ENCODE peak calls at places on chromosomes 13 and 19, in five cellular contexts. One of them, this sample, is unnamed.

GRCh38 chr13:31261241-31261640 is 61.5 kb downstream of the B3GLCT start:
- DNase-seq in bronchial epithelial cell: peak
- DNase-seq in right lobe of liver: no peak
- DNase-seq in CD4-positive, alpha-beta T cell: no peak
- DNase-seq in ovary: no peak
- DNase-seq in this sample: no peak

GRCh38 chr13:98997738-98998641 is 20.1 kb upstream of the DOCK9 start:
- DNase-seq in bronchial epithelial cell: peak
- DNase-seq in right lobe of liver: no peak
- DNase-seq in CD4-positive, alpha-beta T cell: no peak
- DNase-seq in ovary: no peak
- DNase-seq in this sample: no peak

GRCh38 chr19:42480335-42481095 is 37.8 kb upstream of the CXCL17 start:
- DNase-seq in bronchial epithelial cell: peak
- DNase-seq in right lobe of liver: peak
- DNase-seq in CD4-positive, alpha-beta T cell: peak
- DNase-seq in ovary: no peak
- DNase-seq in this sample: no peak

GRCh38 chr13:25806304-25806974 is 245.4 kb downstream of the SHISA2 start:
- DNase-seq in bronchial epithelial cell: peak
- DNase-seq in right lobe of liver: no peak
- DNase-seq in CD4-positive, alpha-beta T cell: no peak
- DNase-seq in ovary: no peak
- DNase-seq in this sample: no peak

GRCh38 chr19:49850487-49851342 is at the start of gene PTOV1:
- DNase-seq in bronchial epithelial cell: peak
- DNase-seq in right lobe of liver: peak
- DNase-seq in CD4-positive, alpha-beta T cell: peak
- DNase-seq in ovary: peak
- DNase-seq in this sample: peak

GRCh38 chr19:18282788-18283141 is 1.3 kb upstream of the JUND start:
- DNase-seq in bronchial epithelial cell: no peak
- DNase-seq in right lobe of liver: no peak
- DNase-seq in CD4-positive, alpha-beta T cell: no peak
- DNase-seq in ovary: peak
- DNase-seq in this sample: no peak

GRCh38 chr13:89458456-89458855 is 1787.3 kb downstream of the SLITRK5 start:
- DNase-seq in bronchial epithelial cell: peak
- DNase-seq in right lobe of liver: no peak
- DNase-seq in CD4-positive, alpha-beta T cell: no peak
- DNase-seq in ovary: no peak
- DNase-seq in this sample: no peak

GRCh38 chr19:51119089-51119488 is 5.6 kb upstream of the SIGLEC9 start:
- DNase-seq in bronchial epithelial cell: peak
- DNase-seq in right lobe of liver: no peak
- DNase-seq in CD4-positive, alpha-beta T cell: no peak
- DNase-seq in ovary: no peak
- DNase-seq in this sample: no peak

GRCh38 chr19:36796714-36796999 is 24.1 kb upstream of the ZNF850 start:
- DNase-seq in bronchial epithelial cell: no peak
- DNase-seq in right lobe of liver: no peak
- DNase-seq in CD4-positive, alpha-beta T cell: no peak
- DNase-seq in ovary: no peak
- DNase-seq in this sample: no peak

GRCh38 chr13:100597253-100597652 is 8.7 kb upstream of the GGACT start:
- DNase-seq in bronchial epithelial cell: no peak
- DNase-seq in right lobe of liver: no peak
- DNase-seq in CD4-positive, alpha-beta T cell: no peak
- DNase-seq in ovary: no peak
- DNase-seq in this sample: no peak

GRCh38 chr13:40613192-40613818 is 53.1 kb downstream of the FOXO1 start:
- DNase-seq in bronchial epithelial cell: no peak
- DNase-seq in right lobe of liver: no peak
- DNase-seq in CD4-positive, alpha-beta T cell: peak
- DNase-seq in ovary: no peak
- DNase-seq in this sample: peak

GRCh38 chr19:34131100-34131499 is 41.2 kb upstream of the LSM14A start:
- DNase-seq in bronchial epithelial cell: no peak
- DNase-seq in right lobe of liver: no peak
- DNase-seq in CD4-positive, alpha-beta T cell: no peak
- DNase-seq in ovary: no peak
- DNase-seq in this sample: no peak

GRCh38 chr19:14141041-14141440 is 4.7 kb upstream of the ASF1B start:
- DNase-seq in bronchial epithelial cell: no peak
- DNase-seq in right lobe of liver: no peak
- DNase-seq in CD4-positive, alpha-beta T cell: no peak
- DNase-seq in ovary: no peak
- DNase-seq in this sample: no peak

GRCh38 chr19:51480590-51480989 is 2.3 kb downstream of the CEACAM18 start:
- DNase-seq in bronchial epithelial cell: no peak
- DNase-seq in right lobe of liver: no peak
- DNase-seq in CD4-positive, alpha-beta T cell: no peak
- DNase-seq in ovary: no peak
- DNase-seq in this sample: no peak

GRCh38 chr13:110916671-110917142 is 1.8 kb upstream of the ANKRD10 start:
- DNase-seq in bronchial epithelial cell: no peak
- DNase-seq in right lobe of liver: no peak
- DNase-seq in CD4-positive, alpha-beta T cell: no peak
- DNase-seq in ovary: no peak
- DNase-seq in this sample: no peak

GRCh38 chr19:14053500-14053899 is 8.4 kb downstream of the PALM3 start:
- DNase-seq in bronchial epithelial cell: no peak
- DNase-seq in right lobe of liver: no peak
- DNase-seq in CD4-positive, alpha-beta T cell: no peak
- DNase-seq in ovary: no peak
- DNase-seq in this sample: no peak

GRCh38 chr19:839146-839872 is 1.5 kb upstream of the PRTN3 start:
- DNase-seq in bronchial epithelial cell: no peak
- DNase-seq in right lobe of liver: no peak
- DNase-seq in CD4-positive, alpha-beta T cell: no peak
- DNase-seq in ovary: no peak
- DNase-seq in this sample: no peak

GRCh38 chr13:109919715-109920375 is 133.5 kb upstream of the IRS2 start:
- DNase-seq in bronchial epithelial cell: no peak
- DNase-seq in right lobe of liver: no peak
- DNase-seq in CD4-positive, alpha-beta T cell: no peak
- DNase-seq in ovary: no peak
- DNase-seq in this sample: no peak

GRCh38 chr19:38699027-38699346 is 45.3 kb downstream of the CAPN12 start:
- DNase-seq in bronchial epithelial cell: peak
- DNase-seq in right lobe of liver: no peak
- DNase-seq in CD4-positive, alpha-beta T cell: no peak
- DNase-seq in ovary: no peak
- DNase-seq in this sample: no peak

GRCh38 chr13:22173605-22174004 is 502.7 kb downstream of the FGF9 start:
- DNase-seq in bronchial epithelial cell: peak
- DNase-seq in right lobe of liver: no peak
- DNase-seq in CD4-positive, alpha-beta T cell: no peak
- DNase-seq in ovary: no peak
- DNase-seq in this sample: no peak

GRCh38 chr19:48249502-48250014 is 6.2 kb downstream of the CARD8 start:
- DNase-seq in bronchial epithelial cell: no peak
- DNase-seq in right lobe of liver: peak
- DNase-seq in CD4-positive, alpha-beta T cell: peak
- DNase-seq in ovary: no peak
- DNase-seq in this sample: peak

GRCh38 chr13:26816876-26817275 is 56.3 kb upstream of the GPR12 start:
- DNase-seq in bronchial epithelial cell: no peak
- DNase-seq in right lobe of liver: no peak
- DNase-seq in CD4-positive, alpha-beta T cell: no peak
- DNase-seq in ovary: no peak
- DNase-seq in this sample: no peak

GRCh38 chr19:39842693-39843435 is 3.3 kb downstream of the FBL start:
- DNase-seq in bronchial epithelial cell: no peak
- DNase-seq in right lobe of liver: no peak
- DNase-seq in CD4-positive, alpha-beta T cell: no peak
- DNase-seq in ovary: no peak
- DNase-seq in this sample: no peak
- TF ChIP-seq CTCF in bronchial epithelial cell: no peak
- TF ChIP-seq CTCF in right lobe of liver: no peak
- TF ChIP-seq CTCF in CD4-positive, alpha-beta T cell: no peak
- TF ChIP-seq CTCF in ovary: no peak
- TF ChIP-seq CTCF in this sample: no peak

GRCh38 chr19:15251749-15252397 is 19.6 kb upstream of the EPHX3 start:
- DNase-seq in bronchial epithelial cell: peak
- DNase-seq in right lobe of liver: no peak
- DNase-seq in CD4-positive, alpha-beta T cell: no peak
- DNase-seq in ovary: peak
- DNase-seq in this sample: no peak
- TF ChIP-seq CTCF in bronchial epithelial cell: peak
- TF ChIP-seq CTCF in right lobe of liver: peak
- TF ChIP-seq CTCF in CD4-positive, alpha-beta T cell: no peak
- TF ChIP-seq CTCF in ovary: peak
- TF ChIP-seq CTCF in this sample: no peak

DNA sequence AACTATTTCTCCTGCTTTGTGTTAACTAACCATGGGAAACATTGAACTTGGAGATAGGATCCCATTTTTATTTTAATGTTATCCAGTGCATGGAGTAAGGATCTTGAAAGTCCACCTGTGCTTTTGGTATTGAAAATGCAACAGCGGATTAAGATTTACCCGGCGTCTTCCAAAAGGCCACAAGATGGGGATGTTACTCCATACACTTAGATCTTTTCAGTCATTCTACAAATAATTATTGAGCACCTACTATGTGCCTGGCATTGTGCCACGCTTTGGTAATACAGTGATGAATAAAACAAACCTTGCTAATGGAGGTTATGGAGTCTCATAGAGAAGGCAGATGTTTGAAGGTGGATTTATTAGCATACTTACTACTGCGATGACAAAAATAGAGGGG is 56.9 kb downstream of the RFC3 start:
- DNase-seq in bronchial epithelial cell: no peak
- DNase-seq in right lobe of liver: no peak
- DNase-seq in CD4-positive, alpha-beta T cell: no peak
- DNase-seq in ovary: no peak
- DNase-seq in this sample: no peak
- TF ChIP-seq CTCF in bronchial epithelial cell: no peak
- TF ChIP-seq CTCF in right lobe of liver: no peak
- TF ChIP-seq CTCF in CD4-positive, alpha-beta T cell: no peak
- TF ChIP-seq CTCF in ovary: no peak
- TF ChIP-seq CTCF in this sample: peak

DNA sequence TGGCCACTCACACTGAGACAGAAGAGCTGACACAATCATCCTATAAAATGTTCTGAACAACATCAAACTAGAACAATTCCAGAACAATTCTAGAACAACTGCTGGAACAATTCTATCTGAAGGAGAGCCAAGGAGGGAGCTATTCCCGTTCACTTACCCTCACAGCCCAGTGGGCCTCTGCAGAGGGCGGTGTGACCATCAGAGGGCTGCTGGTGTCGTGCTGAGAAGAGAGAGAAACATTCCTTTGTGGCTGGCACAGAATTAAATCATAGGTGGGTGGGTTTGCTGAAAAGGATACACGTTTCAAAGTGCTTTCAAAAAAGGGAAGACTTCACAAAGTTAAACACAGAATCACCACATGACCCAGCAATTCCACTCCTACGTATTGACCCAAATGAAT is 35.0 kb downstream of the EPS15L1 start:
- DNase-seq in bronchial epithelial cell: no peak
- DNase-seq in right lobe of liver: no peak
- DNase-seq in CD4-positive, alpha-beta T cell: no peak
- DNase-seq in ovary: no peak
- DNase-seq in this sample: no peak
- TF ChIP-seq CTCF in bronchial epithelial cell: no peak
- TF ChIP-seq CTCF in right lobe of liver: no peak
- TF ChIP-seq CTCF in CD4-positive, alpha-beta T cell: no peak
- TF ChIP-seq CTCF in ovary: no peak
- TF ChIP-seq CTCF in this sample: no peak

DNA sequence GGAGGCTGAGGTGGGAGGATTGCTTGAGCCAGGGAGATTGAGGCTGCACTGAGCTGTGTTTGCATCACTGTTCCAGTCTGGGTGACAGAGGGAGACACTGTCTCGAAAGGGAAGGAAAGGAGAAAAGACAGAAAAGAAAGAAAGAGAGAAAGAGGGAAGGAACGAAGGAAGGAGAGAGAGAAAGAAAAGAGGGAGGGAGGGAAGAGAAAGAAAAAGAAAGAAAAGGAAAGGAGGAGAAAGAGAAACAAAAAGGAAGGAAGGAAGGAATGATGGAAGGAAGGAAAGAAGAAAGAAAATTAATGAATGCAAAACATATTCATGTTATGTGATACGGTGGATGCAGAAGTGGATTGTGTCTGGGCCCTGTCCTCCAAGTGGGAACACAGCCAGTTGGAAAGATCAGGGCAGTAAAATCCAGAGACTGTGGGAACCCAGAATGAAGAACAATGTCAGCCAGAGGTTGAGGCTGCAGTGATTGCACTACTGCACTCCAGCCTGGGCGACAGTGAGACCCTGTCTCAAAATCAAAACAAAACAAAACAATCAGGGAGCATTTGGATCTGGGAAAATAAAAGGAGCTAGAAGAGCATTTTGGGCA is 6.2 kb downstream of the PHLDB3 start:
- DNase-seq in bronchial epithelial cell: no peak
- DNase-seq in right lobe of liver: no peak
- DNase-seq in CD4-positive, alpha-beta T cell: no peak
- DNase-seq in ovary: no peak
- DNase-seq in this sample: no peak
- TF ChIP-seq CTCF in bronchial epithelial cell: no peak
- TF ChIP-seq CTCF in right lobe of liver: no peak
- TF ChIP-seq CTCF in CD4-positive, alpha-beta T cell: no peak
- TF ChIP-seq CTCF in ovary: no peak
- TF ChIP-seq CTCF in this sample: no peak

GRCh38 chr19:39969681-39970423 is 1.1 kb upstream of the PSMC4 start:
- DNase-seq in bronchial epithelial cell: no peak
- DNase-seq in right lobe of liver: no peak
- DNase-seq in CD4-positive, alpha-beta T cell: peak
- DNase-seq in ovary: no peak
- DNase-seq in this sample: no peak

GRCh38 chr19:39970424-39970673 is 616 bp upstream of the PSMC4 start:
- DNase-seq in bronchial epithelial cell: peak
- DNase-seq in right lobe of liver: no peak
- DNase-seq in CD4-positive, alpha-beta T cell: no peak
- DNase-seq in ovary: no peak
- DNase-seq in this sample: no peak

GRCh38 chr19:39971380-39971841 is 446 bp downstream of the PSMC4 start:
- DNase-seq in bronchial epithelial cell: peak
- DNase-seq in right lobe of liver: no peak
- DNase-seq in CD4-positive, alpha-beta T cell: no peak
- DNase-seq in ovary: no peak
- DNase-seq in this sample: no peak

GRCh38 chr19:39969266-39969665 is 1.7 kb upstream of the PSMC4 start:
- DNase-seq in bronchial epithelial cell: peak
- DNase-seq in right lobe of liver: no peak
- DNase-seq in CD4-positive, alpha-beta T cell: no peak
- DNase-seq in ovary: no peak
- DNase-seq in this sample: no peak

GRCh38 chr19:39970674-39971379 is at the start of gene PSMC4:
- DNase-seq in bronchial epithelial cell: peak
- DNase-seq in right lobe of liver: peak
- DNase-seq in CD4-positive, alpha-beta T cell: peak
- DNase-seq in ovary: peak
- DNase-seq in this sample: peak
- TF ChIP-seq CTCF in bronchial epithelial cell: peak
- TF ChIP-seq CTCF in right lobe of liver: peak
- TF ChIP-seq CTCF in CD4-positive, alpha-beta T cell: peak
- TF ChIP-seq CTCF in ovary: peak
- TF ChIP-seq CTCF in this sample: peak